ENCODE peak calls at places on chromosome 1, in eight cellular contexts. G, A, C, I, O, W, J and D are unnamed samples. For H3K4me1, the result is how much of the 10 kb centered on the place peaks cover.

GRCh38 chr1:34870395-34870794 is 10.8 kb upstream of the SMIM12 start:
- DNase-seq in G (no peak), A (no peak), C (no peak), I (no peak), O (no peak), W (no peak), J (no peak), D (peak)

GRCh38 chr1:151909167-151910149 is at the start of gene THEM4:
- DNase-seq in G (peak), A (peak), C (peak), I (peak), O (peak), W (peak), J (peak), D (peak)

GRCh38 chr1:112074711-112075110 is 85.2 kb upstream of the KCND3 start:
- DNase-seq in G (no peak), A (no peak), C (no peak), I (peak), O (no peak), W (no peak), J (no peak), D (no peak)

GRCh38 chr1:32997381-32997891 is 32.8 kb upstream of the RNF19B start:
- DNase-seq in G (no peak), A (no peak), C (peak), I (no peak), O (peak), W (peak), J (no peak), D (no peak)

GRCh38 chr1:167722152-167722869 is 529 bp downstream of the MPZL1 start:
- DNase-seq in G (peak), A (no peak), C (peak), I (peak), O (peak), W (no peak), J (no peak), D (peak)

GRCh38 chr1:10599194-10599861 is 124.6 kb downstream of the PEX14 start:
- DNase-seq in G (no peak), A (peak), C (peak), I (peak), O (peak), W (peak), J (peak), D (no peak)

GRCh38 chr1:241834733-241835377 is 13.1 kb upstream of the EXO1 start:
- DNase-seq in G (peak), A (no peak), C (peak), I (peak), O (peak), W (peak), J (peak), D (peak)

GRCh38 chr1:16146888-16147614 is 8.8 kb downstream of the EPHA2 start:
- DNase-seq in G (peak), A (no peak), C (peak), I (peak), O (no peak), W (peak), J (no peak), D (no peak)

GRCh38 chr1:154802336-154803003 is 67.6 kb downstream of the KCNN3 start:
- DNase-seq in G (no peak), A (no peak), C (no peak), I (no peak), O (no peak), W (no peak), J (no peak), D (no peak)

GRCh38 chr1:175543447-175543846 is 199.9 kb downstream of the TNR start:
- DNase-seq in G (no peak), A (no peak), C (no peak), I (no peak), O (no peak), W (no peak), J (no peak), D (no peak)

GRCh38 chr1:209382701-209383100 is 200.8 kb upstream of the CAMK1G start:
- DNase-seq in G (no peak), A (no peak), C (no peak), I (no peak), O (no peak), W (no peak), J (no peak), D (no peak)

GRCh38 chr1:209386156-209386555 is 197.4 kb upstream of the CAMK1G start:
- DNase-seq in G (no peak), A (no peak), C (no peak), I (no peak), O (no peak), W (no peak), J (no peak), D (no peak)

GRCh38 chr1:209384710-209385550 is 198.6 kb upstream of the CAMK1G start:
- DNase-seq in G (no peak), A (no peak), C (no peak), I (no peak), O (no peak), W (no peak), J (no peak), D (no peak)

GRCh38 chr1:209383422-209383821 is 200.1 kb upstream of the CAMK1G start:
- DNase-seq in G (no peak), A (no peak), C (no peak), I (no peak), O (no peak), W (no peak), J (no peak), D (no peak)

DNA sequence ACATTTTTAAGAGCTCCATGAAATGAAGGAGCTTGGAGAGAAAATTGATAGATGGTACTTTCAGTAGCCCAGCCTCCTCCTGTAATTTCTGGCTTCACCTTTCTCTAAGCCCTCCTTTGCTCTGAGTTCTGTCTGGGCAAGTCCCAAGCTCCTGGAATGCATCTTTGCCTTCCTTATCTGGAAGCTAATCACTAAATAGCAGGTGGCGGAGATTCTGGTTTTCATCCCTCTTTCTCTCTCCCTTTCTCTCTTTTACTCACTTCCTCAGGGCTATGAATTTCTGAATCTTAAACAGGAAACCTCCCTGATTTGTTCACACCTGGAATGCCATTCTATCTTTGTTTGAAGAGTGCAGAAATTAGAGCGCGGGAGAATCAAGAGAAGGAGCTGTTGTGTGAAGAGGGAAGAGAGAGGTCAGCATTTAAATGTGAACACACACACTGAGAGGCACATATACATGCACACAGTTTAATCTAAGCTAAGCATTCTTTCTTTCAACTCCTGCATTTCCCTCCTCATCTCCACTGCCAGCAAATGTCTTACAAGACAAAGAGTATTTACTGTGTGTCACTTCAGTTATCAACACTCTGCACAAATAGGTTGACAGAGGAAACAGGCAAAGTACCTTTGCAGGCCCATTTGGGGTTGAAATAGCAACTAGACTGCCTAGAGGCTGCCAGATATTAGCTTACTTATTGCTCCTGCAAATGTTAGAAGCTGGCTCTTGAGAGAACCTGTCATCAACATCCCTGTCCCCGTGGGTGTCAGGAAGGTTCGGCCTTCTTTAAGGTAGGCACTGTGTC is 199.4 kb upstream of the CAMK1G start:
- DNase-seq in G (no peak), A (no peak), C (no peak), I (no peak), O (no peak), W (no peak), J (no peak), D (no peak)
- H3K9ac ChIP-seq in G (no peak), A (no peak), C (no peak), I (no peak), O (no peak), W (no peak), J (no peak), D (no peak)

GRCh38 chr1:205043866-205044265 is 854 bp downstream of the CNTN2 start:
- DNase-seq in G (no peak), A (no peak), C (no peak), I (no peak), O (no peak), W (no peak), J (no peak), D (peak)
- H3K4me1 ChIP-seq in G (under half), A (under half), C (under half), I (under half), O (under half), W (under half), J (under half), D (under half)

DNA sequence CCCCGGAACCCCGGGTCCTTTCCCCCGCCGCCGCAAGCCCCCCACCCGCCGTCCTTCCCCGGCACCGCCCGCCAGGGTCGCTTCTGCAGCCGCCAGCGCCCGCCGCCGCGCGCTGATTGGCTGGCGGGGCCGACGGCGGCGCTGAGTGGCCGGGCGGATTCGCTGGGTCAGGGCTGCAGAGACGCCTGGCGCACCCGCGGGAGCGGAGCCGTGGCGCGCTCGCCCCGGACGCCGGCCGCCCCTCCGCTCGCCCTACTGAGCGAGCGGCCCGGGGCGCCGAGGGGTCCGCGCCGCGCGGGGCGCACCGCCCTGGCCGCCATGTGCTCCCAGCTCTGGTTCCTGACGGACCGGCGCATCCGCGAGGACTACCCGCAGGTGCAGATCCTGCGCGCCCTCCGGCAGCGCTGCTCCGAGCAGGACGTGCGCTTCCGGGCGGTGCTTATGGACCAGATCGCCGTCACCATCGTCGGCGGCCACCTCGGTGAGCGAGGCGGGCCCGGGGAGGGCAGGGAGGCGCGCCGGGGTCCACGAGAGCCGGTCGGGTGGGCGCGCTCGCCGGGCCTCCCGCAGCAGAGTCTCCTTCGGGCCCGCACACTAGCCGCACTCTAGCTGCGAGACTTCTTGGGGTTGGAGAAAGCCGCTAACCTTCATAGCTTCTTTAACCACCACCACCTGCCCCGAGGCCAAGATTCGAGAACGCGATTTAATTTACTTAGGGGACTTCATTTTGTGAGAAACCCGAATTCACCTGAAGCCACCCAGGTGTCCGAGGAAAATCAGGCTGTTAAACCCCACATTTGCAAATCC is at the start of gene RIMKLA:
- DNase-seq in G (peak), A (peak), C (peak), I (peak), O (peak), W (no peak), J (no peak), D (peak)
- TF ChIP-seq EZH2 in G (no peak), A (no peak), C (no peak), I (no peak), O (peak), W (peak), J (no peak), D (peak)

GRCh38 chr1:156241926-156242325 is at the start of gene BGLAP:
- DNase-seq in G (no peak), A (no peak), C (no peak), I (no peak), O (no peak), W (no peak), J (no peak), D (no peak)

GRCh38 chr1:156244712-156245111 is 2.7 kb downstream of the BGLAP start:
- DNase-seq in G (no peak), A (no peak), C (no peak), I (no peak), O (no peak), W (no peak), J (no peak), D (no peak)

GRCh38 chr1:156241311-156241811 is 623 bp upstream of the BGLAP start:
- DNase-seq in G (no peak), A (peak), C (peak), I (no peak), O (peak), W (peak), J (no peak), D (no peak)

GRCh38 chr1:156244126-156244525 is 2.1 kb downstream of the BGLAP start:
- DNase-seq in G (no peak), A (no peak), C (no peak), I (no peak), O (no peak), W (no peak), J (no peak), D (no peak)

DNA sequence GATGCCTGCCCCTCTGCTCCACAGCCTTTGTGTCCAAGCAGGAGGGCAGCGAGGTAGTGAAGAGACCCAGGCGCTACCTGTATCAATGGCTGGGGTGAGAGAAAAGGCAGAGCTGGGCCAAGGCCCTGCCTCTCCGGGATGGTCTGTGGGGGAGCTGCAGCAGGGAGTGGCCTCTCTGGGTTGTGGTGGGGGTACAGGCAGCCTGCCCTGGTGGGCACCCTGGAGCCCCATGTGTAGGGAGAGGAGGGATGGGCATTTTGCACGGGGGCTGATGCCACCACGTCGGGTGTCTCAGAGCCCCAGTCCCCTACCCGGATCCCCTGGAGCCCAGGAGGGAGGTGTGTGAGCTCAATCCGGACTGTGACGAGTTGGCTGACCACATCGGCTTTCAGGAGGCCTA is 754 bp downstream of the BGLAP start:
- DNase-seq in G (no peak), A (peak), C (no peak), I (no peak), O (no peak), W (no peak), J (no peak), D (no peak)
- H3K9ac ChIP-seq in G (peak), A (no peak), C (no peak), I (no peak), O (no peak), W (no peak), J (no peak), D (no peak)

GRCh38 chr1:42820813-42821212 is 3.6 kb upstream of the SVBP start:
- DNase-seq in G (peak), A (peak), C (no peak), I (no peak), O (no peak), W (no peak), J (no peak), D (no peak)
- H3K4me1 ChIP-seq in G (half or more), A (under half), C (under half), I (under half), O (under half), W (under half), J (under half), D (under half)

GRCh38 chr1:95118019-95118499 is 904 bp downstream of the TLCD4 start:
- DNase-seq in G (peak), A (no peak), C (peak), I (no peak), O (peak), W (no peak), J (no peak), D (no peak)
- TF ChIP-seq EZH2 in G (no peak), A (no peak), C (no peak), I (no peak), O (peak), W (peak), J (no peak), D (no peak)

GRCh38 chr1:26959270-26959669 is 998 bp downstream of the KDF1 start:
- DNase-seq in G (no peak), A (no peak), C (no peak), I (no peak), O (no peak), W (no peak), J (no peak), D (no peak)
- H3K9ac ChIP-seq in G (peak), A (no peak), C (no peak), I (peak), O (no peak), W (no peak), J (peak), D (no peak)

GRCh38 chr1:36258960-36259344 is 34.7 kb downstream of the THRAP3 start:
- DNase-seq in G (no peak), A (no peak), C (peak), I (no peak), O (peak), W (peak), J (no peak), D (no peak)

GRCh38 chr1:36257375-36257767 is 33.1 kb downstream of the THRAP3 start:
- DNase-seq in G (peak), A (no peak), C (peak), I (peak), O (no peak), W (no peak), J (no peak), D (no peak)

GRCh38 chr1:36251794-36252481 is 27.7 kb downstream of the THRAP3 start:
- DNase-seq in G (no peak), A (no peak), C (peak), I (no peak), O (peak), W (no peak), J (no peak), D (no peak)

GRCh38 chr1:36253463-36253862 is 29.2 kb downstream of the THRAP3 start:
- DNase-seq in G (no peak), A (no peak), C (peak), I (no peak), O (peak), W (peak), J (no peak), D (no peak)

GRCh38 chr1:36256558-36257374 is 32.5 kb downstream of the THRAP3 start:
- DNase-seq in G (no peak), A (no peak), C (no peak), I (no peak), O (no peak), W (no peak), J (no peak), D (no peak)
- H3K4me1 ChIP-seq in G (under half), A (under half), C (under half), I (half or more), O (under half), W (under half), J (under half), D (under half)

DNA sequence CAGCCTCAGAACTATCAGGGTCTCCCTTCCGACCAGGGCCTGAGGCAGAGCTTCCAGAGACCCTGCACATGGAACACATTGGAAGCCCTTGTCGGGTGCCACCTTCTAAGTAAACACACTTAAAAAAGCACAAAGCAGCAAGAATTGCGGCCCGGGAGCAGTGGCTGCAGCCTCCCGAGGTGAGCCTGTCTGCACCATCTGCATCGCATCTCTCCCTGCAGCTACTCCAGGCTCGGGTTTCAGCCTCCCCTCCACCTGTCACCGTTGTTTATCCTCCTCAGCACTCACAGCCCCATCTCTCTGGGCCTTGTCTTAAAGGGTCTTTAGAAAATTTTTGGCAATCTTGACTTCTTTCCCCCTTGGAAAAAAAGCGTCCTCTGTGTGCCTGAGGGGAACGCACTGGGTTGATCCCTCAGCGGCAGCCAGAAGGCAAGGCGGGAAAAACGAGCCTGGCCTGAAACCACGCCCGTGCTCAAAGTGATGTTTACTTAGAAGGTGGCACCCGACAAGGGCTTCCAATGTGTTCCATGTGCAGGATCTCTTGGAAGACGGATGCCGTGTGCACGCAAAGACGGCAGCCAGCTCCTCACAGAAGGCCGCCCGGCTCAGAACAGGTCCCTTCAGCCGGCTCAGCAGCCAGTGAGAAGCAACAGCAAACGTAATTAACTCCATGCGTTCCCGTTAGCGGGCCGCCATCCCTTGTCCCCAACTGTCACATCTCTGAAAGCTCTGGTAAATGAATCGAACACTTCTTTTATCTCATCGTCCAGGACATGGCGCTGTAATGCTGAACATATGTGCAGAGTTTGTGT is 94.9 kb upstream of the ARHGEF16 start:
- DNase-seq in G (no peak), A (no peak), C (no peak), I (no peak), O (no peak), W (no peak), J (no peak), D (no peak)
- TF ChIP-seq EZH2 in G (no peak), A (no peak), C (no peak), I (no peak), O (no peak), W (no peak), J (no peak), D (no peak)